ENCODE peak calls at places on chromosome 13, in five cellular contexts. F, U, W, A and V are unnamed samples.

GRCh38 chr13:28611021-28611420 is 47.9 kb upstream of the POMP start:
- DNase-seq in F (no peak), U (no peak), W (no peak), A (no peak), V (no peak)

GRCh38 chr13:74230984-74231443 is 96.8 kb upstream of the KLF12 start:
- DNase-seq in F (no peak), U (no peak), W (no peak), A (no peak), V (no peak)

GRCh38 chr13:43769552-43769951 is 17.2 kb downstream of the ENOX1 start:
- DNase-seq in F (no peak), U (no peak), W (no peak), A (no peak), V (no peak)

GRCh38 chr13:60267498-60268202 is 103.9 kb upstream of the DIAPH3 start:
- DNase-seq in F (no peak), U (no peak), W (peak; percentile 32), A (peak; percentile 4), V (peak; percentile 6)

GRCh38 chr13:67438465-67438864 is 208.3 kb upstream of the PCDH9 start:
- DNase-seq in F (no peak), U (no peak), W (no peak), A (peak; percentile 17), V (no peak)

GRCh38 chr13:46469064-46469463 is 82.0 kb upstream of the RUBCNL start:
- DNase-seq in F (peak; percentile 69), U (no peak), W (peak; percentile 87), A (no peak), V (peak; percentile 47)

GRCh38 chr13:53781941-53782340 is 753.3 kb downstream of the OLFM4 start:
- DNase-seq in F (no peak), U (no peak), W (no peak), A (no peak), V (no peak)

GRCh38 chr13:97719759-97720158 is 233.7 kb upstream of the IPO5 start:
- DNase-seq in F (peak; percentile 9), U (no peak), W (no peak), A (no peak), V (no peak)

GRCh38 chr13:69579351-69579750 is 528.3 kb upstream of the ATXN8OS start:
- DNase-seq in F (no peak), U (no peak), W (no peak), A (no peak), V (no peak)